ENCODE peak calls at places on chromosomes 7 and 10, in eight cellular contexts. Z, C, D, E, N, I, J and H are unnamed samples.

GRCh38 chr7:3922175-3922635 is 621.2 kb downstream of the SDK1 start:
- DNase-seq in Z (peak), C (peak), D (peak), E (peak), N (no peak), I (no peak), J (no peak), H (peak)

GRCh38 chr10:130432271-130432670 is 296.1 kb downstream of the GLRX3 start:
- DNase-seq in Z (no peak), C (no peak), D (no peak), E (no peak), N (no peak), I (no peak), J (no peak), H (no peak)

GRCh38 chr7:158655931-158656441 is 48.6 kb downstream of the NCAPG2 start:
- DNase-seq in Z (no peak), C (no peak), D (no peak), E (no peak), N (no peak), I (peak), J (no peak), H (no peak)

GRCh38 chr7:142856565-142857245 is 1.8 kb downstream of the EPHB6 start:
- DNase-seq in Z (no peak), C (no peak), D (no peak), E (no peak), N (no peak), I (no peak), J (no peak), H (no peak)

GRCh38 chr7:11413901-11414300 is 418.1 kb downstream of the THSD7A start:
- DNase-seq in Z (no peak), C (no peak), D (no peak), E (no peak), N (no peak), I (no peak), J (no peak), H (no peak)

GRCh38 chr7:2030475-2031456 is 202.0 kb downstream of the MAD1L1 start:
- DNase-seq in Z (peak), C (no peak), D (no peak), E (no peak), N (no peak), I (no peak), J (no peak), H (peak)

GRCh38 chr7:50594734-50595537 is 29.7 kb upstream of the DDC start:
- DNase-seq in Z (no peak), C (no peak), D (no peak), E (no peak), N (no peak), I (no peak), J (no peak), H (no peak)

GRCh38 chr7:121831320-121831719 is 41.6 kb upstream of the PTPRZ1 start:
- DNase-seq in Z (no peak), C (no peak), D (no peak), E (no peak), N (no peak), I (no peak), J (no peak), H (no peak)

GRCh38 chr10:110137142-110137545 is 70.3 kb upstream of the MXI1 start:
- DNase-seq in Z (no peak), C (peak), D (no peak), E (no peak), N (no peak), I (no peak), J (peak), H (no peak)

GRCh38 chr10:130495116-130495862 is 359.1 kb downstream of the GLRX3 start:
- DNase-seq in Z (no peak), C (no peak), D (no peak), E (no peak), N (no peak), I (no peak), J (no peak), H (no peak)

GRCh38 chr7:37342665-37343471 is 105.8 kb downstream of the ELMO1 start:
- DNase-seq in Z (no peak), C (no peak), D (no peak), E (no peak), N (no peak), I (peak), J (peak), H (no peak)

GRCh38 chr7:71019703-71020102 is 112.2 kb upstream of the GALNT17 start:
- DNase-seq in Z (no peak), C (no peak), D (no peak), E (no peak), N (no peak), I (no peak), J (no peak), H (no peak)

GRCh38 chr7:157644946-157645345 is 308.1 kb downstream of the DNAJB6 start:
- DNase-seq in Z (no peak), C (no peak), D (no peak), E (no peak), N (no peak), I (no peak), J (no peak), H (no peak)

GRCh38 chr10:70596860-70597809 is 5.4 kb downstream of the PRF1 start:
- DNase-seq in Z (peak), C (no peak), D (no peak), E (no peak), N (no peak), I (no peak), J (no peak), H (no peak)

GRCh38 chr10:44051584-44052385 is 333.1 kb downstream of the CXCL12 start:
- DNase-seq in Z (no peak), C (no peak), D (no peak), E (no peak), N (no peak), I (no peak), J (no peak), H (peak)

GRCh38 chr7:16356241-16356958 is 64.9 kb downstream of the CRPPA start:
- DNase-seq in Z (no peak), C (no peak), D (no peak), E (no peak), N (no peak), I (no peak), J (peak), H (no peak)

GRCh38 chr10:119542357-119542989 is at the start of gene RGS10:
- DNase-seq in Z (peak), C (no peak), D (peak), E (no peak), N (no peak), I (peak), J (peak), H (peak)

GRCh38 chr10:76257816-76258215 is 826.4 kb downstream of the LRMDA start:
- DNase-seq in Z (no peak), C (no peak), D (no peak), E (no peak), N (no peak), I (no peak), J (no peak), H (no peak)

GRCh38 chr10:102068216-102068615 is 3.1 kb downstream of the HPS6 start:
- DNase-seq in Z (no peak), C (no peak), D (no peak), E (no peak), N (no peak), I (no peak), J (no peak), H (no peak)

GRCh38 chr10:111856631-111857030 is 326.9 kb downstream of the GPAM start:
- DNase-seq in Z (no peak), C (no peak), D (no peak), E (no peak), N (no peak), I (no peak), J (no peak), H (no peak)

GRCh38 chr7:47942132-47942531 is 6.1 kb downstream of the PKD1L1 start:
- DNase-seq in Z (no peak), C (no peak), D (no peak), E (no peak), N (no peak), I (no peak), J (no peak), H (no peak)

GRCh38 chr7:142788303-142789286 is 17.8 kb downstream of the PRSS2 start:
- DNase-seq in Z (no peak), C (no peak), D (no peak), E (no peak), N (no peak), I (no peak), J (no peak), H (no peak)

GRCh38 chr7:36265720-36266119 is 112.7 kb downstream of the EEPD1 start:
- DNase-seq in Z (no peak), C (no peak), D (no peak), E (no peak), N (no peak), I (no peak), J (no peak), H (no peak)